ENCODE peak calls at places on chromosomes 12 and 14, in six cellular contexts. T, K, N, H, Z and B are unnamed samples.

GRCh38 chr12:22634883-22635282 is 9.9 kb downstream of the ETNK1 start:
- DNase-seq in T (no peak), K (no peak), N (no peak), H (no peak), Z (no peak), B (no peak)

GRCh38 chr12:91009319-91009950 is 4.7 kb upstream of the EPYC start:
- DNase-seq in T (no peak), K (no peak), N (no peak), H (peak), Z (no peak), B (no peak)

GRCh38 chr14:74954232-74954946 is 1.0 kb downstream of the PGF start:
- DNase-seq in T (no peak), K (no peak), N (no peak), H (peak), Z (no peak), B (peak)

GRCh38 chr14:95635051-95635450 is 51.2 kb upstream of the TCL1B start:
- DNase-seq in T (no peak), K (no peak), N (no peak), H (no peak), Z (no peak), B (no peak)

GRCh38 chr12:112638420-112638819 is 153.1 kb upstream of the RPH3A start:
- DNase-seq in T (no peak), K (no peak), N (no peak), H (no peak), Z (no peak), B (no peak)

GRCh38 chr14:53103941-53104340 is 49.2 kb downstream of the DDHD1 start:
- DNase-seq in T (no peak), K (no peak), N (no peak), H (no peak), Z (no peak), B (no peak)

GRCh38 chr12:18146375-18146774 is 56.4 kb upstream of the RERGL start:
- DNase-seq in T (no peak), K (no peak), N (no peak), H (no peak), Z (no peak), B (no peak)

GRCh38 chr14:68246074-68246980 is 426.7 kb downstream of the RAD51B start:
- DNase-seq in T (no peak), K (no peak), N (no peak), H (no peak), Z (no peak), B (no peak)

GRCh38 chr12:111185206-111185888 is 183.5 kb downstream of the PHETA1 start:
- DNase-seq in T (no peak), K (no peak), N (no peak), H (no peak), Z (no peak), B (no peak)

GRCh38 chr12:111440152-111440551 is 34.4 kb downstream of the SH2B3 start:
- DNase-seq in T (no peak), K (no peak), N (no peak), H (no peak), Z (peak), B (peak)

GRCh38 chr14:64502476-64503183 is 1.0 kb downstream of the ZBTB25 start:
- DNase-seq in T (peak), K (no peak), N (no peak), H (peak), Z (no peak), B (no peak)

GRCh38 chr14:22289570-22289969 is 299.5 kb downstream of the DAD1 start:
- DNase-seq in T (no peak), K (no peak), N (no peak), H (no peak), Z (no peak), B (no peak)

GRCh38 chr12:52634266-52635056 is 16.1 kb upstream of the KRT73 start:
- DNase-seq in T (no peak), K (peak), N (no peak), H (no peak), Z (peak), B (no peak)

GRCh38 chr12:92107621-92108131 is 38.0 kb downstream of the BTG1 start:
- DNase-seq in T (no peak), K (no peak), N (no peak), H (peak), Z (no peak), B (peak)

GRCh38 chr12:56933826-56934625 is at the start of gene SDR9C7:
- DNase-seq in T (no peak), K (no peak), N (no peak), H (no peak), Z (no peak), B (no peak)

GRCh38 chr14:100386846-100387245 is 63.7 kb downstream of the SLC25A47 start:
- DNase-seq in T (no peak), K (no peak), N (no peak), H (no peak), Z (no peak), B (no peak)

GRCh38 chr12:131947482-131948027 is 2.2 kb upstream of the EP400 start:
- DNase-seq in T (no peak), K (no peak), N (no peak), H (no peak), Z (peak), B (no peak)

GRCh38 chr14:71143391-71144290 is 236.4 kb downstream of the PCNX1 start:
- DNase-seq in T (peak), K (no peak), N (peak), H (no peak), Z (no peak), B (no peak)

GRCh38 chr14:68157971-68158371 is 338.4 kb downstream of the RAD51B start:
- DNase-seq in T (no peak), K (no peak), N (no peak), H (no peak), Z (no peak), B (no peak)

GRCh38 chr14:77259025-77259715 is 11.8 kb downstream of the NGB start:
- DNase-seq in T (no peak), K (no peak), N (no peak), H (no peak), Z (peak), B (no peak)

GRCh38 chr14:54566410-54567223 is at the start of gene SAMD4A:
- DNase-seq in T (peak), K (peak), N (peak), H (peak), Z (peak), B (peak)

GRCh38 chr14:28744126-28744525 is 22.5 kb upstream of the FOXG1 start:
- DNase-seq in T (no peak), K (no peak), N (no peak), H (no peak), Z (no peak), B (no peak)

GRCh38 chr12:107591095-107591375 is 94.6 kb upstream of the PWP1 start:
- DNase-seq in T (no peak), K (no peak), N (no peak), H (no peak), Z (no peak), B (no peak)

GRCh38 chr12:95212576-95212975 is 4.7 kb downstream of the FGD6 start:
- DNase-seq in T (no peak), K (no peak), N (no peak), H (no peak), Z (no peak), B (no peak)

GRCh38 chr12:131203666-131204415 is 250.1 kb downstream of the ADGRD1 start:
- DNase-seq in T (no peak), K (no peak), N (no peak), H (no peak), Z (peak), B (no peak)

GRCh38 chr12:68420225-68421008 is 88.3 kb upstream of the MDM1 start:
- DNase-seq in T (no peak), K (peak), N (peak), H (no peak), Z (no peak), B (no peak)

GRCh38 chr14:106841701-106842100 is 1315.3 kb downstream of the TMEM121 start:
- DNase-seq in T (no peak), K (no peak), N (no peak), H (no peak), Z (no peak), B (no peak)

GRCh38 chr12:31267966-31268365 is 58.0 kb downstream of the SINHCAF start:
- DNase-seq in T (no peak), K (no peak), N (no peak), H (no peak), Z (no peak), B (no peak)

GRCh38 chr12:96194901-96195844 is 998 bp downstream of the ELK3 start:
- DNase-seq in T (peak), K (no peak), N (peak), H (no peak), Z (no peak), B (no peak)

GRCh38 chr12:13097526-13097925 is 5.9 kb downstream of the GSG1 start:
- DNase-seq in T (no peak), K (no peak), N (no peak), H (no peak), Z (no peak), B (no peak)

GRCh38 chr12:68893201-68893600 is 39.8 kb downstream of the CPM start:
- DNase-seq in T (no peak), K (no peak), N (no peak), H (no peak), Z (no peak), B (no peak)

GRCh38 chr14:45252356-45253069 is 489 bp downstream of the MIS18BP1 start:
- DNase-seq in T (peak), K (no peak), N (no peak), H (no peak), Z (no peak), B (no peak)

GRCh38 chr14:72186461-72187035 is 254.3 kb downstream of the RGS6 start:
- DNase-seq in T (no peak), K (peak), N (peak), H (no peak), Z (no peak), B (no peak)